ENCODE peak calls at places on chromosomes 11 and 22, in five cellular contexts. T is NCI-H1105; U is esophagus squamous epithelium; R is heart left ventricle; S is activated naive CD4-positive, alpha-beta T cell treated with Interleukin-2 at 50 U/mL for 16 hours. Q is an unnamed sample.

GRCh38 chr11:117528061-117528780 is 200.6 kb downstream of the CEP164 start:
- DNase-seq in T (peak), U (no peak), R (no peak), S (no peak), Q (peak)

GRCh38 chr11:42770444-42771065 is 541.2 kb upstream of the API5 start:
- DNase-seq in T (peak), U (no peak), R (no peak), S (no peak), Q (peak)

GRCh38 chr11:2397005-2397404 is 3.5 kb upstream of the TSSC4 start:
- DNase-seq in T (no peak), U (no peak), R (no peak), S (no peak), Q (no peak)

GRCh38 chr11:96197801-96198465 is 145.1 kb downstream of the MAML2 start:
- DNase-seq in T (no peak), U (no peak), R (no peak), S (no peak), Q (no peak)

GRCh38 chr11:299081-299891 is at the start of gene IFITM5:
- DNase-seq in T (no peak), U (no peak), R (peak), S (no peak), Q (no peak)

GRCh38 chr22:41217553-41218157 is 12.5 kb downstream of the L3MBTL2 start:
- DNase-seq in T (peak), U (no peak), R (peak), S (peak), Q (peak)

GRCh38 chr11:115168229-115168671 is 336.0 kb downstream of the CADM1 start:
- DNase-seq in T (no peak), U (no peak), R (no peak), S (no peak), Q (no peak)

GRCh38 chr11:2527621-2528291 is 82.9 kb downstream of the KCNQ1 start:
- DNase-seq in T (no peak), U (no peak), R (peak), S (no peak), Q (no peak)

GRCh38 chr11:10323793-10324170 is 18.9 kb downstream of the ADM start:
- DNase-seq in T (no peak), U (no peak), R (no peak), S (no peak), Q (peak)

GRCh38 chr11:93169950-93170561 is 27.7 kb downstream of the SLC36A4 start:
- DNase-seq in T (peak), U (no peak), R (no peak), S (no peak), Q (peak)

GRCh38 chr11:58796333-58797049 is 48.0 kb downstream of the GLYATL2 start:
- DNase-seq in T (no peak), U (no peak), R (no peak), S (no peak), Q (no peak)

GRCh38 chr11:72924568-72925190 is 110.5 kb downstream of the ATG16L2 start:
- DNase-seq in T (no peak), U (no peak), R (no peak), S (no peak), Q (peak)

GRCh38 chr22:42873361-42873760 is 16.3 kb upstream of the ARFGAP3 start:
- DNase-seq in T (no peak), U (no peak), R (no peak), S (no peak), Q (no peak)

GRCh38 chr11:117443269-117444186 is 115.9 kb downstream of the CEP164 start:
- DNase-seq in T (peak), U (no peak), R (peak), S (no peak), Q (peak)

GRCh38 chr11:48129697-48130395 is 86.8 kb upstream of the OR4B1 start:
- DNase-seq in T (no peak), U (no peak), R (no peak), S (no peak), Q (no peak)

GRCh38 chr22:40764743-40765441 is 54.3 kb downstream of the SLC25A17 start:
- DNase-seq in T (no peak), U (no peak), R (no peak), S (no peak), Q (no peak)

GRCh38 chr11:73784080-73784634 is 3.5 kb upstream of the MRPL48 start:
- DNase-seq in T (no peak), U (no peak), R (no peak), S (no peak), Q (no peak)

GRCh38 chr11:110125632-110126031 is 32.4 kb downstream of the ZC3H12C start:
- DNase-seq in T (no peak), U (no peak), R (no peak), S (no peak), Q (peak)

GRCh38 chr22:47629273-47629711 is 866.8 kb downstream of the TBC1D22A start:
- DNase-seq in T (no peak), U (no peak), R (no peak), S (no peak), Q (no peak)

GRCh38 chr22:41028841-41029240 is 63.6 kb upstream of the EP300 start:
- DNase-seq in T (no peak), U (no peak), R (no peak), S (no peak), Q (peak)

GRCh38 chr11:47571895-47572294 is 6.5 kb downstream of the PTPMT1 start:
- DNase-seq in T (no peak), U (no peak), R (no peak), S (no peak), Q (no peak)

GRCh38 chr11:103851166-103851651 is 185.2 kb upstream of the DDI1 start:
- DNase-seq in T (no peak), U (no peak), R (no peak), S (no peak), Q (no peak)